ENCODE peak calls at places on chromosomes 5 and 9, in five cellular contexts. L is activated T-cell treated with anti-CD3 and anti-CD28 coated beads, Interleukin-2, amount 50 U/mL, for 72 hours; B is gastroesophageal sphincter; P is activated CD8-positive, alpha-beta T cell treated with anti-CD3 and anti-CD28 coated beads for 36 hours; H is lower lobe of right lung. G is an unnamed sample.

GRCh38 chr9:85515021-85515420 is 226.7 kb downstream of the AGTPBP1 start:
- ATAC-seq in L (no peak), H (no peak), P (no peak), B (no peak), G (no peak)

GRCh38 chr5:55966284-55966683 is 28.5 kb downstream of the IL6ST start:
- ATAC-seq in H (no peak), P (no peak), L (peak), B (no peak), G (no peak)

GRCh38 chr9:4503103-4503502 is 12.8 kb downstream of the SLC1A1 start:
- ATAC-seq in H (no peak), P (no peak), B (no peak), L (no peak), G (no peak)

GRCh38 chr5:119743927-119744326 is 114.6 kb downstream of the FAM170A start:
- ATAC-seq in L (no peak), B (no peak), H (peak), P (peak), G (peak)

GRCh38 chr5:40409600-40409999 is 270.1 kb upstream of the PTGER4 start:
- ATAC-seq in P (no peak), H (peak), B (no peak), L (no peak), G (no peak)

GRCh38 chr5:980001-980588 is 28.5 kb upstream of the NKD2 start:
- ATAC-seq in L (no peak), P (no peak), H (peak), B (no peak), G (no peak)

GRCh38 chr5:98042521-98042920 is 730.9 kb upstream of the RGMB start:
- ATAC-seq in H (no peak), P (no peak), B (no peak), L (no peak), G (no peak)

GRCh38 chr5:76099756-76100155 is 16.6 kb downstream of the SV2C start:
- ATAC-seq in P (peak), H (no peak), L (peak), B (no peak), G (no peak)

GRCh38 chr5:38613992-38614836 is 57.8 kb upstream of the LIFR start:
- ATAC-seq in L (no peak), H (peak), B (no peak), P (no peak), G (no peak)

GRCh38 chr5:95406426-95407093 is 15.4 kb downstream of the FAM81B start:
- ATAC-seq in H (no peak), B (no peak), L (no peak), P (no peak), G (no peak)

GRCh38 chr5:82313016-82313415 is 34.9 kb upstream of the RPS23 start:
- ATAC-seq in B (no peak), L (no peak), P (no peak), H (peak), G (no peak)

GRCh38 chr9:93505518-93506123 is 52.2 kb upstream of the FAM120AOS start:
- ATAC-seq in B (no peak), L (no peak), H (peak), P (no peak), G (no peak)

GRCh38 chr5:76521240-76521758 is 101.9 kb downstream of the F2RL2 start:
- ATAC-seq in H (no peak), P (peak), L (peak), B (peak), G (peak)

GRCh38 chr5:142929602-142930001 is 159.4 kb downstream of the ARHGAP26 start:
- ATAC-seq in B (peak), P (peak), L (peak), H (peak), G (no peak)

GRCh38 chr9:36976371-36977030 is 57.6 kb downstream of the PAX5 start:
- ATAC-seq in L (no peak), H (no peak), B (no peak), P (no peak), G (no peak)

GRCh38 chr5:122102825-122103224 is 24.8 kb upstream of the LOX start:
- ATAC-seq in H (no peak), B (no peak), L (no peak), P (no peak), G (no peak)

GRCh38 chr5:65043843-65044359 is 275.2 kb downstream of the CWC27 start:
- ATAC-seq in L (no peak), B (no peak), H (no peak), P (no peak), G (no peak)

GRCh38 chr9:96556701-96557461 is 62.8 kb downstream of the CDC14B start:
- ATAC-seq in H (peak), L (no peak), P (no peak), B (no peak), G (no peak)

GRCh38 chr9:95620722-95621121 is 104.0 kb upstream of the PTCH1 start:
- ATAC-seq in H (no peak), L (no peak), B (no peak), P (no peak), G (no peak)

GRCh38 chr9:106772523-106773290 is 90.3 kb upstream of the ZNF462 start:
- ATAC-seq in B (no peak), P (no peak), L (no peak), H (no peak), G (no peak)

GRCh38 chr5:147690595-147690994 is 91.9 kb downstream of the JAKMIP2 start:
- ATAC-seq in P (no peak), L (no peak), B (no peak), H (no peak), G (no peak)

GRCh38 chr9:89597711-89598707 is 6.8 kb upstream of the GADD45G start:
- ATAC-seq in H (peak), L (peak), B (no peak), P (peak), G (no peak)

GRCh38 chr9:36665921-36666429 is 93.3 kb downstream of the MELK start:
- ATAC-seq in L (no peak), B (no peak), H (no peak), P (no peak), G (no peak)

GRCh38 chr5:2031581-2031980 is 148.9 kb upstream of the IRX4 start:
- ATAC-seq in H (no peak), B (no peak), P (no peak), L (no peak), G (no peak)

GRCh38 chr9:112699230-112699629 is 18.7 kb downstream of the INIP start:
- ATAC-seq in B (no peak), H (no peak), P (peak), L (no peak), G (no peak)

GRCh38 chr9:134841180-134841904 is 39.3 kb upstream of the FCN2 start:
- ATAC-seq in B (no peak), H (no peak), L (no peak), P (no peak), G (no peak)

GRCh38 chr9:81557957-81558791 is 131.2 kb downstream of the TLE1 start:
- ATAC-seq in L (no peak), P (no peak), B (peak), H (peak), G (no peak)